ENCODE peak calls at places on chromosome 5, in seven cellular contexts. G is heart left ventricle, P is fibroblast of mammary gland, M is kidney, U is Calu3, X is prostate gland, O is stomach. Q is an unnamed sample.

GRCh38 chr5:51486158-51486557 is 102.9 kb downstream of the ISL1 start:
- DNase-seq in G (no peak), P (no peak), M (no peak), U (no peak), X (no peak), O (no peak), Q (no peak)

GRCh38 chr5:77133061-77133758 is 46.1 kb upstream of the ZBED3 start:
- DNase-seq in G (peak; percentile 80), P (peak; percentile 100), M (peak; percentile 66), U (peak; percentile 61), X (peak; percentile 75), O (peak; percentile 32), Q (no peak)

GRCh38 chr5:111237470-111237869 is 13.3 kb downstream of the CAMK4 start:
- DNase-seq in G (no peak), P (peak; percentile 9), M (no peak), U (no peak), X (no peak), O (no peak), Q (no peak)

GRCh38 chr5:126863402-126863801 is 86.5 kb downstream of the LMNB1 start:
- DNase-seq in G (no peak), P (no peak), M (no peak), U (no peak), X (no peak), O (no peak), Q (no peak)

GRCh38 chr5:89407053-89407452 is 524.1 kb upstream of the MEF2C start:
- DNase-seq in G (no peak), P (no peak), M (no peak), U (no peak), X (no peak), O (no peak), Q (no peak)

GRCh38 chr5:179261301-179262125 is 83.7 kb downstream of the ADAMTS2 start:
- DNase-seq in G (no peak), P (peak; percentile 50), M (peak; percentile 63), U (no peak), X (no peak), O (peak; percentile 17), Q (no peak)

GRCh38 chr5:115575167-115576070 is 26.9 kb downstream of the TICAM2 start:
- DNase-seq in G (no peak), P (peak; percentile 72), M (no peak), U (no peak), X (no peak), O (no peak), Q (no peak)

GRCh38 chr5:54021413-54022155 is 288.8 kb downstream of the ARL15 start:
- DNase-seq in G (no peak), P (peak; percentile 12), M (no peak), U (no peak), X (no peak), O (no peak), Q (no peak)

GRCh38 chr5:102561894-102562760 is 63.3 kb upstream of the SLCO6A1 start:
- DNase-seq in G (no peak), P (peak; percentile 50), M (no peak), U (peak; percentile 57), X (no peak), O (no peak), Q (no peak)

GRCh38 chr5:171494452-171495121 is 75.1 kb downstream of the FGF18 start:
- DNase-seq in G (peak; percentile 75), P (peak; percentile 92), M (peak; percentile 92), U (peak; percentile 53), X (no peak), O (no peak), Q (no peak)

GRCh38 chr5:173472164-173472563 is 143.9 kb upstream of the STC2 start:
- DNase-seq in G (peak; percentile 77), P (peak; percentile 99), M (no peak), U (peak; percentile 66), X (peak; percentile 91), O (peak; percentile 73), Q (no peak)

GRCh38 chr5:33738967-33739366 is 152.8 kb downstream of the ADAMTS12 start:
- DNase-seq in G (no peak), P (no peak), M (no peak), U (no peak), X (no peak), O (no peak), Q (no peak)

GRCh38 chr5:54793612-54794436 is 191.6 kb downstream of the ESM1 start:
- DNase-seq in G (no peak), P (peak; percentile 33), M (no peak), U (no peak), X (no peak), O (no peak), Q (no peak)

GRCh38 chr5:56314536-56314935 is 81.4 kb upstream of the ANKRD55 start:
- DNase-seq in G (peak; percentile 43), P (peak; percentile 36), M (no peak), U (no peak), X (no peak), O (no peak), Q (no peak)

GRCh38 chr5:133895979-133896378 is 72.4 kb downstream of the C5orf15 start:
- DNase-seq in G (no peak), P (no peak), M (no peak), U (no peak), X (no peak), O (no peak), Q (no peak)

GRCh38 chr5:179486596-179487051 is 63.7 kb upstream of the RUFY1 start:
- DNase-seq in G (no peak), P (no peak), M (no peak), U (no peak), X (no peak), O (no peak), Q (no peak)

GRCh38 chr5:31362931-31363568 is 168.8 kb downstream of the DROSHA start:
- DNase-seq in G (no peak), P (peak; percentile 72), M (no peak), U (no peak), X (no peak), O (no peak), Q (no peak)

GRCh38 chr5:154779105-154779504 is 23.9 kb downstream of the LARP1 start:
- DNase-seq in G (no peak), P (peak; percentile 95), M (no peak), U (peak; percentile 13), X (no peak), O (no peak), Q (no peak)

GRCh38 chr5:69502375-69503143 is 10.0 kb downstream of the OCLN start:
- DNase-seq in G (no peak), P (peak; percentile 94), M (no peak), U (no peak), X (no peak), O (no peak), Q (no peak)

GRCh38 chr5:54769746-54770145 is 215.6 kb downstream of the ESM1 start:
- DNase-seq in G (no peak), P (no peak), M (no peak), U (no peak), X (no peak), O (no peak), Q (no peak)

GRCh38 chr5:32512916-32513315 is 68.4 kb upstream of the ZFR start:
- DNase-seq in G (no peak), P (peak; percentile 22), M (no peak), U (no peak), X (no peak), O (no peak), Q (no peak)

GRCh38 chr5:66720776-66721175 is 124.6 kb downstream of the MAST4 start:
- DNase-seq in G (no peak), P (no peak), M (no peak), U (no peak), X (no peak), O (no peak), Q (no peak)
- TF ChIP-seq CTCF in G (no peak), P (no peak), M (no peak), U (no peak), X (no peak), O (no peak), Q (no peak)

GRCh38 chr5:65018763-65019162 is 250.0 kb downstream of the CWC27 start:
- DNase-seq in G (peak; percentile 73), P (no peak), M (no peak), U (no peak), X (no peak), O (no peak), Q (no peak)

GRCh38 chr5:65014769-65015168 is 246.0 kb downstream of the CWC27 start:
- DNase-seq in G (no peak), P (no peak), M (no peak), U (no peak), X (no peak), O (no peak), Q (no peak)

GRCh38 chr5:65017636-65018035 is 248.9 kb downstream of the CWC27 start:
- DNase-seq in G (no peak), P (no peak), M (no peak), U (no peak), X (no peak), O (no peak), Q (no peak)

GRCh38 chr5:65013141-65013540 is 244.4 kb downstream of the CWC27 start:
- DNase-seq in G (no peak), P (peak; percentile 85), M (no peak), U (no peak), X (no peak), O (no peak), Q (no peak)

GRCh38 chr5:65015767-65016166 is 247.0 kb downstream of the CWC27 start:
- DNase-seq in G (no peak), P (no peak), M (no peak), U (no peak), X (no peak), O (no peak), Q (no peak)
- TF ChIP-seq CTCF in G (no peak), P (no peak), M (no peak), U (no peak), X (no peak), O (no peak), Q (no peak)

GRCh38 chr5:59724482-59725392 is 168.8 kb downstream of the PDE4D start:
- DNase-seq in G (no peak), P (peak; percentile 59), M (no peak), U (peak; percentile 68), X (no peak), O (no peak), Q (no peak)
- TF ChIP-seq CTCF in G (peak; percentile 62), P (peak; percentile 76), M (peak; percentile 53), U (peak; percentile 76), X (peak; percentile 35), O (peak; percentile 28), Q (peak; percentile 66)

GRCh38 chr5:1523793-1524480 is at the start of gene LPCAT1:
- DNase-seq in G (peak; percentile 84), P (peak; percentile 58), M (peak; percentile 94), U (peak; percentile 84), X (peak; percentile 50), O (peak; percentile 79), Q (peak; percentile 71)
- TF ChIP-seq CTCF in G (peak; percentile 45), P (no peak), M (no peak), U (peak; percentile 15), X (no peak), O (peak; percentile 12), Q (no peak)

GRCh38 chr5:68404246-68404645 is 188.7 kb downstream of the PIK3R1 start:
- DNase-seq in G (no peak), P (no peak), M (no peak), U (no peak), X (no peak), O (no peak), Q (no peak)
- TF ChIP-seq CTCF in G (no peak), P (no peak), M (no peak), U (no peak), X (no peak), O (no peak), Q (no peak)

Q was measured in CD14-positive monocyte.